ENCODE peak calls at places on chromosomes 12 and 14, in ten cellular contexts. One of them, this sample, is unnamed.

GRCh38 chr12:101501410-101502045 is 26.4 kb downstream of the SPIC start:
- DNase-seq in activated B cell treated with CpG ODN at 0.5 μM for 24 hours: no peak
- DNase-seq in dermis blood vessel endothelial cell: no peak
- DNase-seq in dorsolateral prefrontal cortex: no peak
- DNase-seq in T47D: no peak
- DNase-seq in amniotic stem cell: no peak
- DNase-seq in NCI-H1092: no peak
- DNase-seq in M059J: peak; percentile 16
- DNase-seq in H7: no peak
- DNase-seq in stimulated activated CD8-positive, alpha-beta memory T cell treated with anti-CD3 and anti-CD28 coated beads, Interleukin-4, amount 100 ng/mL, for 1 hour: no peak
- DNase-seq in this sample: no peak

GRCh38 chr12:116136340-116136739 is 141.2 kb downstream of the MED13L start:
- DNase-seq in activated B cell treated with CpG ODN at 0.5 μM for 24 hours: no peak
- DNase-seq in dermis blood vessel endothelial cell: peak; percentile 73
- DNase-seq in dorsolateral prefrontal cortex: no peak
- DNase-seq in T47D: no peak
- DNase-seq in amniotic stem cell: no peak
- DNase-seq in NCI-H1092: no peak
- DNase-seq in M059J: peak; percentile 79
- DNase-seq in H7: no peak
- DNase-seq in stimulated activated CD8-positive, alpha-beta memory T cell treated with anti-CD3 and anti-CD28 coated beads, Interleukin-4, amount 100 ng/mL, for 1 hour: no peak
- DNase-seq in this sample: no peak

GRCh38 chr14:64943981-64944520 is 1.5 kb upstream of the GPX2 start:
- DNase-seq in activated B cell treated with CpG ODN at 0.5 μM for 24 hours: no peak
- DNase-seq in dermis blood vessel endothelial cell: no peak
- DNase-seq in dorsolateral prefrontal cortex: no peak
- DNase-seq in T47D: no peak
- DNase-seq in amniotic stem cell: no peak
- DNase-seq in NCI-H1092: no peak
- DNase-seq in M059J: no peak
- DNase-seq in H7: peak; percentile 16
- DNase-seq in stimulated activated CD8-positive, alpha-beta memory T cell treated with anti-CD3 and anti-CD28 coated beads, Interleukin-4, amount 100 ng/mL, for 1 hour: no peak
- DNase-seq in this sample: no peak

GRCh38 chr12:91785655-91786489 is 359.8 kb downstream of the BTG1 start:
- DNase-seq in activated B cell treated with CpG ODN at 0.5 μM for 24 hours: no peak
- DNase-seq in dermis blood vessel endothelial cell: no peak
- DNase-seq in dorsolateral prefrontal cortex: no peak
- DNase-seq in T47D: no peak
- DNase-seq in amniotic stem cell: no peak
- DNase-seq in NCI-H1092: no peak
- DNase-seq in M059J: no peak
- DNase-seq in H7: no peak
- DNase-seq in stimulated activated CD8-positive, alpha-beta memory T cell treated with anti-CD3 and anti-CD28 coated beads, Interleukin-4, amount 100 ng/mL, for 1 hour: no peak
- DNase-seq in this sample: no peak

GRCh38 chr12:124392271-124392990 is 97.5 kb downstream of the RFLNA start:
- DNase-seq in activated B cell treated with CpG ODN at 0.5 μM for 24 hours: no peak
- DNase-seq in dermis blood vessel endothelial cell: peak; percentile 38
- DNase-seq in dorsolateral prefrontal cortex: peak; percentile 53
- DNase-seq in T47D: no peak
- DNase-seq in amniotic stem cell: no peak
- DNase-seq in NCI-H1092: no peak
- DNase-seq in M059J: peak; percentile 85
- DNase-seq in H7: peak; percentile 93
- DNase-seq in stimulated activated CD8-positive, alpha-beta memory T cell treated with anti-CD3 and anti-CD28 coated beads, Interleukin-4, amount 100 ng/mL, for 1 hour: no peak
- DNase-seq in this sample: peak; percentile 42

GRCh38 chr14:30521899-30522736 is 36.8 kb upstream of the G2E3 start:
- DNase-seq in activated B cell treated with CpG ODN at 0.5 μM for 24 hours: no peak
- DNase-seq in dermis blood vessel endothelial cell: peak; percentile 63
- DNase-seq in dorsolateral prefrontal cortex: no peak
- DNase-seq in T47D: peak; percentile 13
- DNase-seq in amniotic stem cell: peak; percentile 12
- DNase-seq in NCI-H1092: peak; percentile 45
- DNase-seq in M059J: peak; percentile 47
- DNase-seq in H7: peak; percentile 9
- DNase-seq in stimulated activated CD8-positive, alpha-beta memory T cell treated with anti-CD3 and anti-CD28 coated beads, Interleukin-4, amount 100 ng/mL, for 1 hour: no peak
- DNase-seq in this sample: no peak

GRCh38 chr12:99232324-99232723 is 415.2 kb upstream of the GARIN6 start:
- DNase-seq in activated B cell treated with CpG ODN at 0.5 μM for 24 hours: no peak
- DNase-seq in dermis blood vessel endothelial cell: no peak
- DNase-seq in dorsolateral prefrontal cortex: no peak
- DNase-seq in T47D: no peak
- DNase-seq in amniotic stem cell: no peak
- DNase-seq in NCI-H1092: no peak
- DNase-seq in M059J: no peak
- DNase-seq in H7: no peak
- DNase-seq in stimulated activated CD8-positive, alpha-beta memory T cell treated with anti-CD3 and anti-CD28 coated beads, Interleukin-4, amount 100 ng/mL, for 1 hour: no peak
- DNase-seq in this sample: no peak

GRCh38 chr12:16281157-16281556 is 3.7 kb upstream of the SLC15A5 start:
- DNase-seq in activated B cell treated with CpG ODN at 0.5 μM for 24 hours: no peak
- DNase-seq in dermis blood vessel endothelial cell: no peak
- DNase-seq in dorsolateral prefrontal cortex: no peak
- DNase-seq in T47D: no peak
- DNase-seq in amniotic stem cell: no peak
- DNase-seq in NCI-H1092: no peak
- DNase-seq in M059J: no peak
- DNase-seq in H7: no peak
- DNase-seq in stimulated activated CD8-positive, alpha-beta memory T cell treated with anti-CD3 and anti-CD28 coated beads, Interleukin-4, amount 100 ng/mL, for 1 hour: no peak
- DNase-seq in this sample: no peak

GRCh38 chr12:66269757-66270383 is 32.4 kb upstream of the HELB start:
- DNase-seq in activated B cell treated with CpG ODN at 0.5 μM for 24 hours: no peak
- DNase-seq in dermis blood vessel endothelial cell: peak; percentile 61
- DNase-seq in dorsolateral prefrontal cortex: no peak
- DNase-seq in T47D: peak; percentile 25
- DNase-seq in amniotic stem cell: peak; percentile 17
- DNase-seq in NCI-H1092: no peak
- DNase-seq in M059J: peak; percentile 40
- DNase-seq in H7: peak; percentile 49
- DNase-seq in stimulated activated CD8-positive, alpha-beta memory T cell treated with anti-CD3 and anti-CD28 coated beads, Interleukin-4, amount 100 ng/mL, for 1 hour: no peak
- DNase-seq in this sample: no peak

GRCh38 chr12:89451876-89452275 is 72.7 kb downstream of the GALNT4 start:
- DNase-seq in activated B cell treated with CpG ODN at 0.5 μM for 24 hours: no peak
- DNase-seq in dermis blood vessel endothelial cell: peak; percentile 81
- DNase-seq in dorsolateral prefrontal cortex: no peak
- DNase-seq in T47D: no peak
- DNase-seq in amniotic stem cell: no peak
- DNase-seq in NCI-H1092: no peak
- DNase-seq in M059J: peak; percentile 34
- DNase-seq in H7: peak; percentile 26
- DNase-seq in stimulated activated CD8-positive, alpha-beta memory T cell treated with anti-CD3 and anti-CD28 coated beads, Interleukin-4, amount 100 ng/mL, for 1 hour: no peak
- DNase-seq in this sample: no peak

GRCh38 chr12:63849641-63850040 is 5.1 kb downstream of the SRGAP1 start:
- DNase-seq in activated B cell treated with CpG ODN at 0.5 μM for 24 hours: no peak
- DNase-seq in dermis blood vessel endothelial cell: no peak
- DNase-seq in dorsolateral prefrontal cortex: no peak
- DNase-seq in T47D: no peak
- DNase-seq in amniotic stem cell: no peak
- DNase-seq in NCI-H1092: no peak
- DNase-seq in M059J: no peak
- DNase-seq in H7: no peak
- DNase-seq in stimulated activated CD8-positive, alpha-beta memory T cell treated with anti-CD3 and anti-CD28 coated beads, Interleukin-4, amount 100 ng/mL, for 1 hour: no peak
- DNase-seq in this sample: no peak

GRCh38 chr14:102799684-102800562 is 22.7 kb downstream of the TRAF3 start:
- DNase-seq in activated B cell treated with CpG ODN at 0.5 μM for 24 hours: no peak
- DNase-seq in dermis blood vessel endothelial cell: no peak
- DNase-seq in dorsolateral prefrontal cortex: no peak
- DNase-seq in T47D: no peak
- DNase-seq in amniotic stem cell: peak; percentile 36
- DNase-seq in NCI-H1092: no peak
- DNase-seq in M059J: peak; percentile 84
- DNase-seq in H7: peak; percentile 10
- DNase-seq in stimulated activated CD8-positive, alpha-beta memory T cell treated with anti-CD3 and anti-CD28 coated beads, Interleukin-4, amount 100 ng/mL, for 1 hour: no peak
- DNase-seq in this sample: no peak

GRCh38 chr14:69887740-69888657 is 8.8 kb downstream of the SMOC1 start:
- DNase-seq in activated B cell treated with CpG ODN at 0.5 μM for 24 hours: no peak
- DNase-seq in dermis blood vessel endothelial cell: no peak
- DNase-seq in dorsolateral prefrontal cortex: no peak
- DNase-seq in T47D: no peak
- DNase-seq in amniotic stem cell: no peak
- DNase-seq in NCI-H1092: no peak
- DNase-seq in M059J: peak; percentile 2
- DNase-seq in H7: no peak
- DNase-seq in stimulated activated CD8-positive, alpha-beta memory T cell treated with anti-CD3 and anti-CD28 coated beads, Interleukin-4, amount 100 ng/mL, for 1 hour: no peak
- DNase-seq in this sample: no peak

GRCh38 chr14:71206766-71207371 is 299.6 kb downstream of the PCNX1 start:
- DNase-seq in activated B cell treated with CpG ODN at 0.5 μM for 24 hours: no peak
- DNase-seq in dermis blood vessel endothelial cell: peak; percentile 84
- DNase-seq in dorsolateral prefrontal cortex: peak; percentile 72
- DNase-seq in T47D: no peak
- DNase-seq in amniotic stem cell: peak; percentile 74
- DNase-seq in NCI-H1092: no peak
- DNase-seq in M059J: peak; percentile 92
- DNase-seq in H7: no peak
- DNase-seq in stimulated activated CD8-positive, alpha-beta memory T cell treated with anti-CD3 and anti-CD28 coated beads, Interleukin-4, amount 100 ng/mL, for 1 hour: no peak
- DNase-seq in this sample: peak; percentile 40